ENCODE peak calls at places on chromosomes 5 and 9, in nine cellular contexts. B, E, C, V, O, I, M, W and R are unnamed samples.
A peak's percentile ranks its signal among the peaks of the same experiment; 100 is the strongest.

GRCh38 chr5:174817610-174818009 is 93.2 kb downstream of the MSX2 start:
- DNase-seq in B (no peak), E (no peak), C (no peak), V (no peak), O (no peak), I (no peak), M (no peak), W (no peak), R (no peak)

GRCh38 chr5:149416977-149417713 is 38.1 kb upstream of the IL17B start:
- DNase-seq in B (no peak), E (peak; percentile 91), C (no peak), V (no peak), O (no peak), I (no peak), M (no peak), W (no peak), R (no peak)

GRCh38 chr9:131013015-131013755 is 4.2 kb downstream of the LAMC3 start:
- DNase-seq in B (no peak), E (no peak), C (no peak), V (no peak), O (no peak), I (no peak), M (no peak), W (no peak), R (no peak)

GRCh38 chr5:3958389-3958788 is 362.8 kb downstream of the IRX1 start:
- DNase-seq in B (no peak), E (no peak), C (no peak), V (no peak), O (no peak), I (no peak), M (no peak), W (no peak), R (peak; percentile 16)

GRCh38 chr5:53543401-53543800 is 17.0 kb upstream of the NDUFS4 start:
- DNase-seq in B (no peak), E (peak; percentile 66), C (no peak), V (no peak), O (no peak), I (no peak), M (no peak), W (peak; percentile 36), R (peak; percentile 30)

GRCh38 chr9:113168809-113169208 is 18.0 kb downstream of the SLC31A2 start:
- DNase-seq in B (no peak), E (no peak), C (no peak), V (no peak), O (no peak), I (no peak), M (no peak), W (no peak), R (no peak)

GRCh38 chr5:52947851-52948250 is 41.3 kb upstream of the ITGA2 start:
- DNase-seq in B (no peak), E (peak; percentile 37), C (no peak), V (no peak), O (no peak), I (no peak), M (no peak), W (no peak), R (no peak)

GRCh38 chr9:123834907-123835562 is 94.9 kb downstream of the DENND1A start:
- DNase-seq in B (no peak), E (peak; percentile 29), C (peak; percentile 20), V (no peak), O (peak; percentile 46), I (no peak), M (no peak), W (peak; percentile 66), R (peak; percentile 42)

GRCh38 chr5:89572696-89573095 is 689.7 kb upstream of the MEF2C start:
- DNase-seq in B (no peak), E (peak; percentile 72), C (no peak), V (no peak), O (no peak), I (no peak), M (no peak), W (no peak), R (peak; percentile 13)

GRCh38 chr5:9269024-9269423 is 276.9 kb downstream of the SEMA5A start:
- DNase-seq in B (no peak), E (no peak), C (no peak), V (no peak), O (no peak), I (no peak), M (no peak), W (peak; percentile 52), R (peak; percentile 56)

GRCh38 chr5:34511915-34512314 is 144.2 kb upstream of the RAI14 start:
- DNase-seq in B (no peak), E (no peak), C (no peak), V (no peak), O (peak; percentile 39), I (no peak), M (no peak), W (no peak), R (peak; percentile 30)

GRCh38 chr5:41754857-41755256 is 115.4 kb downstream of the OXCT1 start:
- DNase-seq in B (no peak), E (no peak), C (no peak), V (no peak), O (no peak), I (no peak), M (no peak), W (no peak), R (no peak)

GRCh38 chr5:50667653-50668403 is 1.4 kb downstream of the PARP8 start:
- DNase-seq in B (no peak), E (peak; percentile 52), C (no peak), V (peak; percentile 86), O (peak; percentile 10), I (peak; percentile 24), M (peak; percentile 88), W (peak; percentile 71), R (peak; percentile 86)

GRCh38 chr5:136642976-136643375 is 277.6 kb upstream of the TRPC7 start:
- DNase-seq in B (no peak), E (no peak), C (no peak), V (no peak), O (no peak), I (no peak), M (no peak), W (no peak), R (no peak)

GRCh38 chr5:116576043-116576713 is 1.6 kb upstream of the SEMA6A start:
- DNase-seq in B (peak; percentile 23), E (peak; percentile 19), C (no peak), V (no peak), O (peak; percentile 72), I (no peak), M (peak; percentile 69), W (peak; percentile 45), R (peak; percentile 95)

GRCh38 chr5:162657076-162657475 is 589.5 kb downstream of the GABRG2 start:
- DNase-seq in B (no peak), E (no peak), C (no peak), V (no peak), O (no peak), I (no peak), M (no peak), W (no peak), R (peak; percentile 85)

GRCh38 chr9:115614931-115615401 is 497.0 kb upstream of the TNC start:
- DNase-seq in B (no peak), E (peak; percentile 45), C (no peak), V (no peak), O (no peak), I (no peak), M (no peak), W (peak; percentile 33), R (no peak)

GRCh38 chr5:171709930-171710329 is 75.7 kb upstream of the SMIM23 start:
- DNase-seq in B (no peak), E (no peak), C (no peak), V (no peak), O (no peak), I (no peak), M (no peak), W (no peak), R (peak; percentile 19)

GRCh38 chr5:172463031-172463430 is 8.7 kb upstream of the SH3PXD2B start:
- DNase-seq in B (peak; percentile 49), E (no peak), C (no peak), V (no peak), O (no peak), I (no peak), M (no peak), W (no peak), R (no peak)

GRCh38 chr9:109086221-109086620 is 33.5 kb downstream of the TMEM245 start:
- DNase-seq in B (no peak), E (peak; percentile 68), C (no peak), V (no peak), O (peak; percentile 65), I (no peak), M (no peak), W (peak; percentile 52), R (no peak)

GRCh38 chr9:35745569-35745968 is 3.5 kb downstream of the GBA2 start:
- DNase-seq in B (no peak), E (no peak), C (no peak), V (no peak), O (no peak), I (no peak), M (no peak), W (no peak), R (no peak)

GRCh38 chr5:56822961-56823360 is 7.6 kb downstream of the MAP3K1 start:
- DNase-seq in B (no peak), E (no peak), C (no peak), V (no peak), O (peak; percentile 24), I (no peak), M (no peak), W (no peak), R (no peak)

GRCh38 chr5:149581192-149581861 is at the start of gene ARHGEF37:
- DNase-seq in B (peak; percentile 72), E (no peak), C (no peak), V (no peak), O (peak; percentile 93), I (no peak), M (peak; percentile 68), W (peak; percentile 61), R (peak; percentile 27)

GRCh38 chr5:41751867-41752266 is 118.4 kb downstream of the OXCT1 start:
- DNase-seq in B (no peak), E (peak; percentile 46), C (no peak), V (no peak), O (no peak), I (no peak), M (no peak), W (no peak), R (no peak)

GRCh38 chr5:148457183-148457620 is 73.4 kb downstream of the FBXO38 start:
- DNase-seq in B (no peak), E (no peak), C (no peak), V (no peak), O (peak; percentile 34), I (no peak), M (peak; percentile 6), W (no peak), R (peak; percentile 83)

GRCh38 chr9:124696101-124696500 is 75.0 kb downstream of the NR6A1 start:
- DNase-seq in B (no peak), E (peak; percentile 73), C (no peak), V (no peak), O (peak; percentile 24), I (no peak), M (no peak), W (peak; percentile 78), R (peak; percentile 49)

GRCh38 chr5:84383296-84383815 is 1.3 kb downstream of the EDIL3 start:
- DNase-seq in B (no peak), E (no peak), C (no peak), V (no peak), O (no peak), I (no peak), M (no peak), W (no peak), R (peak; percentile 38)

GRCh38 chr9:126218726-126219125 is 107.9 kb upstream of the MVB12B start:
- DNase-seq in B (no peak), E (no peak), C (no peak), V (no peak), O (no peak), I (no peak), M (no peak), W (no peak), R (no peak)

GRCh38 chr9:127384016-127384730 is 12.8 kb upstream of the SLC2A8 start:
- DNase-seq in B (no peak), E (no peak), C (no peak), V (no peak), O (no peak), I (no peak), M (no peak), W (no peak), R (no peak)

GRCh38 chr5:177500685-177501522 is 3.5 kb upstream of the PDLIM7 start:
- DNase-seq in B (peak; percentile 45), E (peak; percentile 85), C (peak; percentile 78), V (peak; percentile 82), O (peak; percentile 78), I (peak; percentile 47), M (peak; percentile 90), W (peak; percentile 82), R (peak; percentile 91)

GRCh38 chr9:88536951-88537742 is 2.2 kb downstream of the NXNL2 start:
- DNase-seq in B (no peak), E (no peak), C (no peak), V (no peak), O (no peak), I (no peak), M (no peak), W (no peak), R (no peak)